ENCODE peak calls at places on chromosomes 16 and 17, in seven cellular contexts. X is cardiac fibroblast, Z is fibroblast of pulmonary artery, B is foreskin fibroblast, K is Caco-2, P is heart right ventricle, U is AG04450. R is an unnamed sample.

GRCh38 chr17:12927541-12928425 is 90.0 kb downstream of the ELAC2 start:
- DNase-seq in X (peak; percentile 21), Z (peak; percentile 63), B (no peak), K (no peak), P (peak; percentile 47), U (no peak), R (peak; percentile 7)

GRCh38 chr16:66502020-66502913 is 47.7 kb downstream of the TK2 start:
- DNase-seq in X (peak; percentile 59), Z (peak; percentile 57), B (no peak), K (peak; percentile 47), P (no peak), U (no peak), R (peak; percentile 63)

GRCh38 chr16:5367960-5368359 is 270.4 kb upstream of the EEF2KMT start:
- DNase-seq in X (no peak), Z (no peak), B (no peak), K (no peak), P (no peak), U (no peak), R (no peak)

GRCh38 chr16:76293980-76294690 is 16.9 kb downstream of the CNTNAP4 start:
- DNase-seq in X (peak; percentile 15), Z (no peak), B (no peak), K (no peak), P (no peak), U (no peak), R (no peak)

GRCh38 chr17:35368086-35368824 is 5.2 kb downstream of the SLFN11 start:
- DNase-seq in X (no peak), Z (peak; percentile 39), B (no peak), K (no peak), P (peak; percentile 26), U (no peak), R (peak; percentile 56)

GRCh38 chr16:10521681-10522274 is 58.6 kb downstream of the EMP2 start:
- DNase-seq in X (peak; percentile 72), Z (peak; percentile 79), B (peak; percentile 53), K (peak; percentile 30), P (peak; percentile 58), U (peak; percentile 6), R (peak; percentile 84)

GRCh38 chr17:4393806-4394205 is 27.3 kb upstream of the UBE2G1 start:
- DNase-seq in X (no peak), Z (no peak), B (no peak), K (no peak), P (no peak), U (no peak), R (no peak)

GRCh38 chr17:56319531-56319930 is 166.3 kb downstream of the ANKFN1 start:
- DNase-seq in X (peak; percentile 54), Z (peak; percentile 51), B (peak; percentile 21), K (peak; percentile 68), P (no peak), U (peak; percentile 29), R (peak; percentile 71)

GRCh38 chr17:56699186-56699895 is 105.8 kb downstream of the NOG start:
- DNase-seq in X (peak; percentile 97), Z (peak; percentile 80), B (peak; percentile 89), K (peak; percentile 71), P (peak; percentile 11), U (peak; percentile 94), R (peak; percentile 96)

GRCh38 chr17:32569171-32570080 is 82.6 kb downstream of the CDK5R1 start:
- DNase-seq in X (peak; percentile 55), Z (no peak), B (no peak), K (no peak), P (no peak), U (no peak), R (no peak)

GRCh38 chr16:35365675-35366074 is 1906.3 kb downstream of the TP53TG3F start:
- DNase-seq in X (no peak), Z (no peak), B (no peak), K (no peak), P (no peak), U (no peak), R (no peak)

GRCh38 chr16:5432166-5432565 is 334.6 kb upstream of the EEF2KMT start:
- DNase-seq in X (no peak), Z (no peak), B (no peak), K (no peak), P (no peak), U (no peak), R (no peak)

GRCh38 chr17:74332763-74333220 is 6.8 kb downstream of the KIF19 start:
- DNase-seq in X (no peak), Z (no peak), B (no peak), K (no peak), P (no peak), U (no peak), R (no peak)

GRCh38 chr16:22754577-22754976 is 59.4 kb upstream of the HS3ST2 start:
- DNase-seq in X (no peak), Z (no peak), B (no peak), K (no peak), P (no peak), U (no peak), R (no peak)

DNA sequence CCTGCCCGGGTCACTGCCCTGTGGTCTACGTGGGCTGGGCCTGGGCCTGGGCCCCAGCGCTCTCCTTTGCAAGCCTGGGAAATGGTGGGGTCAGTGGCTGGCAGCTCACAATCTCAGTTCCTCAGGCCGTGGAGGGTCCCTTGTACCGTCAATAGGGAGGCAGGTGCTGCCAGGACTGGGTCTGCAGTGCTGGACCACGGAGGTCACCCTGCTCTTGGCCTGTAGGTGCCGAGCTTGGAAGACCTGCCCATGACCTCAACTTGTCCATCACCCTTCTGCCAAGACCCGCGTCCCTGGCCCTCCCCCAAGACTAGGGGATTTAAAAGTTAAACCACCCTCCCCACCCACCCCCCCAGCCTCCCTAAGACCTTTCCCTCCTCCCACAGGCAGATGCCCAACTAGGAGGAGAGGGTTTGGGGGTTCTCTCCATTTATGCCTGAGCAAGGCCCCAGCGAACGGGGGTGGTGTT is 2.5 kb downstream of the TBX2 start:
- DNase-seq in X (peak; percentile 24), Z (no peak), B (no peak), K (no peak), P (no peak), U (no peak), R (no peak)
- H3K4me3 ChIP-seq in X (peak overlapping the region; percentile 72), Z (peak overlapping the region; percentile 63), B (peak overlapping the region; percentile 84), K (no peak overlapping the region), P (peak overlapping the region; percentile 11), U (peak overlapping the region; percentile 98), R (peak overlapping the region; percentile 72)

GRCh38 chr17:82028966-82029365 is 2.5 kb upstream of the RAC3 start:
- DNase-seq in X (no peak), Z (no peak), B (no peak), K (no peak), P (no peak), U (no peak), R (no peak)

GRCh38 chr17:82028246-82028645 is 3.2 kb upstream of the RAC3 start:
- DNase-seq in X (no peak), Z (no peak), B (no peak), K (no peak), P (no peak), U (no peak), R (no peak)

GRCh38 chr17:82030470-82031302 is 792 bp upstream of the RAC3 start:
- DNase-seq in X (peak; percentile 86), Z (peak; percentile 89), B (peak; percentile 81), K (peak; percentile 93), P (peak; percentile 82), U (peak; percentile 51), R (peak; percentile 92)

GRCh38 chr17:82029990-82030469 is 1.4 kb upstream of the RAC3 start:
- DNase-seq in X (no peak), Z (no peak), B (no peak), K (no peak), P (no peak), U (no peak), R (no peak)

DNA sequence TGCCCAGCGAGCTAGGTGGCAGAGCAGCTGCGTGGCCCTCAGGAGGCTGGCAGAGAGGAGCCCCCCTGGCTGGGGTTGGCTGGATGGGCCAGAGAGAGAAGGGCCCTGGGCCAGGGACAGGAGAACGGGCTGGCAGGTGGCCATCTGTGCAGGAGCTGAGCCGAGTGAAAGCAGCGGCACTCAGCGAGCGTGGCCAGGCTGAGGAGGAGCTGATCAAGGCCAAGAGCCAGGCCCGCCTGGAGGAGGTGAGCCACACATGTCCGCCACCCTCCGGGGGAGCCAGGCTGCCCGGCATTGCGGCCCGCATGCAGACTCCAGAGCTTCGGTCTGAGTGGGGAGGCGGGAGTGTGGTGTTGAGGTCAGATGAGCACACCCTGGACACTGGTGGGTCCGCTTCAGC is 2.1 kb upstream of the RAC3 start:
- DNase-seq in X (no peak), Z (no peak), B (no peak), K (no peak), P (no peak), U (no peak), R (no peak)
- TF ChIP-seq CTCF in X (no peak), Z (no peak), B (no peak), K (no peak), P (no peak), U (no peak), R (no peak)

GRCh38 chr17:1019451-1019850 is 22.5 kb downstream of the TIMM22 start:
- DNase-seq in X (no peak), Z (no peak), B (no peak), K (no peak), P (peak; percentile 77), U (no peak), R (no peak)
- H3K4me3 ChIP-seq in X (no peak overlapping the region), Z (no peak overlapping the region), B (no peak overlapping the region), K (no peak overlapping the region), P (no peak overlapping the region), U (no peak overlapping the region), R (no peak overlapping the region)

GRCh38 chr17:45233423-45233924 is 11.8 kb downstream of the FMNL1 start:
- DNase-seq in X (no peak), Z (no peak), B (no peak), K (no peak), P (no peak), U (no peak), R (no peak)
- TF ChIP-seq CTCF in X (no peak), Z (no peak), B (no peak), K (no peak), P (no peak), U (no peak), R (no peak)

GRCh38 chr17:45225051-45225700 is 3.5 kb downstream of the FMNL1 start:
- DNase-seq in X (no peak), Z (no peak), B (no peak), K (no peak), P (no peak), U (no peak), R (no peak)
- H3K4me3 ChIP-seq in X (no peak overlapping the region), Z (no peak overlapping the region), B (no peak overlapping the region), K (no peak overlapping the region), P (no peak overlapping the region), U (no peak overlapping the region), R (no peak overlapping the region)

GRCh38 chr16:52500963-52501362 is 46.0 kb downstream of the TOX3 start:
- DNase-seq in X (no peak), Z (no peak), B (no peak), K (no peak), P (no peak), U (no peak), R (no peak)
- TF ChIP-seq CTCF in X (no peak), Z (no peak), B (no peak), K (no peak), P (no peak), U (no peak), R (no peak)

GRCh38 chr17:48002920-48003685 is 32.2 kb downstream of the CDK5RAP3 start:
- DNase-seq in X (no peak), Z (no peak), B (no peak), K (no peak), P (no peak), U (no peak), R (no peak)
- H3K4me3 ChIP-seq in X (no peak overlapping the region), Z (no peak overlapping the region), B (no peak overlapping the region), K (no peak overlapping the region), P (no peak overlapping the region), U (no peak overlapping the region), R (no peak overlapping the region)

GRCh38 chr17:82915010-82915696 is 75.3 kb upstream of the ZNF750 start:
- DNase-seq in X (no peak), Z (no peak), B (no peak), K (no peak), P (no peak), U (no peak), R (no peak)
- TF ChIP-seq CTCF in X (peak; percentile 8), Z (no peak), B (no peak), K (no peak), P (no peak), U (no peak), R (peak; percentile 21)

R was measured in choroid plexus epithelial cell.